ENCODE peak calls at places on chromosomes 4 and X, in five cellular contexts. O is GM12878, N is HCT116, F is HepG2, L is K562. S is an unnamed sample.

GRCh38 chr4:173025131-173025530 is 143.5 kb upstream of the GALNT7 start:
- DNase-seq in O (peak), N (peak), F (peak), L (peak), S (peak)

GRCh38 chr4:1465173-1466033 is 59.2 kb upstream of the NKX1-1 start:
- DNase-seq in O (no peak), N (no peak), F (no peak), L (no peak), S (no peak)

GRCh38 chrX:13569479-13570244 is at the start of gene EGFL6:
- DNase-seq in O (no peak), N (no peak), F (no peak), L (no peak), S (peak)

GRCh38 chrX:38220936-38221386 is 290 bp upstream of the SRPX start:
- DNase-seq in O (no peak), N (no peak), F (no peak), L (no peak), S (no peak)

GRCh38 chr4:176981551-176981950 is 188.8 kb upstream of the VEGFC start:
- DNase-seq in O (no peak), N (no peak), F (no peak), L (no peak), S (no peak)

GRCh38 chrX:54288277-54288676 is 69.6 kb downstream of the WNK3 start:
- DNase-seq in O (no peak), N (no peak), F (peak), L (no peak), S (no peak)

GRCh38 chr4:55733874-55734437 is 85.6 kb upstream of the EXOC1L start:
- DNase-seq in O (no peak), N (peak), F (peak), L (peak), S (no peak)

GRCh38 chrX:82218361-82218760 is 1016.5 kb downstream of the SH3BGRL start:
- DNase-seq in O (peak), N (no peak), F (peak), L (peak), S (no peak)

GRCh38 chr4:183503497-183504063 is 1.3 kb upstream of the ING2 start:
- DNase-seq in O (peak), N (no peak), F (no peak), L (no peak), S (no peak)

GRCh38 chr4:1238676-1239000 is 10.3 kb downstream of the CTBP1 start:
- DNase-seq in O (no peak), N (no peak), F (no peak), L (no peak), S (no peak)

GRCh38 chr4:30719363-30720020 is 677 bp upstream of the PCDH7 start:
- DNase-seq in O (no peak), N (no peak), F (no peak), L (no peak), S (peak)

GRCh38 chrX:150663061-150663460 is 30.1 kb upstream of the MTMR1 start:
- DNase-seq in O (no peak), N (no peak), F (no peak), L (no peak), S (no peak)

GRCh38 chr4:153326513-153326912 is 18.0 kb upstream of the MND1 start:
- DNase-seq in O (no peak), N (peak), F (no peak), L (no peak), S (no peak)

GRCh38 chr4:70759627-70760026 is 37.9 kb downstream of the RUFY3 start:
- DNase-seq in O (no peak), N (no peak), F (no peak), L (no peak), S (no peak)

GRCh38 chr4:101806914-101807313 is 16.4 kb downstream of the BANK1 start:
- DNase-seq in O (peak), N (no peak), F (no peak), L (no peak), S (no peak)

GRCh38 chr4:10320130-10320529 is 137.1 kb downstream of the ZNF518B start:
- DNase-seq in O (no peak), N (no peak), F (peak), L (no peak), S (no peak)

GRCh38 chr4:8860892-8861575 is 10.6 kb downstream of the HMX1 start:
- DNase-seq in O (no peak), N (no peak), F (no peak), L (peak), S (peak)

GRCh38 chr4:63379750-63380522 is 1029.3 kb downstream of the TECRL start:
- DNase-seq in O (no peak), N (no peak), F (no peak), L (no peak), S (no peak)

DNA sequence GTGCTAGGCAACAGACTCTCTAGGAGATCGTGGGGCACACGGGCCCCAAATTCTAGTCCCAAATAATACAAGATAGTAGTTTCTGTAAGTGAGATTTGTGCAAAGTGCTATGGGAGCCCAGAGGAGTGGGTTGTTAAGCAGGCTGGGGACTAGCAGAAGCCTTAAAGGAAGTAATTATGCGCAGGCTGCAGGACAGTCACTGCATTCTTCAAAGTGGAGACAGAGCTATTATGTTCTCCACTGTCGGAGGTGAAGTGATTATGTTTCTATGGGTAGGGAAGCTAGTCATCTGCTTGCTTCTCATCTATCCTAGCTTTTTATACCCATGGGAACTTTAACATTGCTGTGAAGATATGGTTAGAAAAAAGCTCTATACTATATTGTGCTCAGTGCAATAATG is 154.2 kb downstream of the CPE start:
- DNase-seq in O (no peak), N (no peak), F (no peak), L (no peak), S (no peak)
- TF ChIP-seq ATF3 in O (no peak), N (no peak), F (no peak), L (no peak), S (no peak)

GRCh38 chr4:150582881-150583286 is 933 bp downstream of the MAB21L2 start:
- DNase-seq in O (no peak), N (no peak), F (no peak), L (no peak), S (peak)
- TF ChIP-seq ATF3 in O (no peak), N (no peak), F (no peak), L (no peak), S (no peak)

DNA sequence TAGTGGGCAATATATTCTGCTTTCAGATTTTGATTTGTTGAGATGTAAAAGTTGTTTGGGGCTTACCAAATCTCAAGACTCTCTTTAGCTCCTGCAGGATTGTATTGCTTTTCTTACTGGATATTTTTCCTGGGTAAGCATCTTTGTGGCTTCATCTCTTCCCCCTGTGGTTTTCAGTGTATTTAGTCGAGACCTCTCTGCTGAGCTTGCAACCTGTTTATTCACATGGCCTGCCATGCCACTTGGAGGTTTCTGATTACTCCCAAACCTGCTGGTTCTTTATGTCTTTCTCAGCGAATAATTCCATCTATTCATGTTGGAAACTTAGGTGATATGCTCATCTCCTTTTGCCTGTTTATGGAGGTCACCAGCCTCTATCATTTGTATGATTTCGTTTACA is 10.9 kb downstream of the CCNG2 start:
- DNase-seq in O (no peak), N (no peak), F (no peak), L (no peak), S (no peak)
- TF ChIP-seq ATF3 in O (no peak), N (no peak), F (no peak), L (no peak), S (no peak)

DNA sequence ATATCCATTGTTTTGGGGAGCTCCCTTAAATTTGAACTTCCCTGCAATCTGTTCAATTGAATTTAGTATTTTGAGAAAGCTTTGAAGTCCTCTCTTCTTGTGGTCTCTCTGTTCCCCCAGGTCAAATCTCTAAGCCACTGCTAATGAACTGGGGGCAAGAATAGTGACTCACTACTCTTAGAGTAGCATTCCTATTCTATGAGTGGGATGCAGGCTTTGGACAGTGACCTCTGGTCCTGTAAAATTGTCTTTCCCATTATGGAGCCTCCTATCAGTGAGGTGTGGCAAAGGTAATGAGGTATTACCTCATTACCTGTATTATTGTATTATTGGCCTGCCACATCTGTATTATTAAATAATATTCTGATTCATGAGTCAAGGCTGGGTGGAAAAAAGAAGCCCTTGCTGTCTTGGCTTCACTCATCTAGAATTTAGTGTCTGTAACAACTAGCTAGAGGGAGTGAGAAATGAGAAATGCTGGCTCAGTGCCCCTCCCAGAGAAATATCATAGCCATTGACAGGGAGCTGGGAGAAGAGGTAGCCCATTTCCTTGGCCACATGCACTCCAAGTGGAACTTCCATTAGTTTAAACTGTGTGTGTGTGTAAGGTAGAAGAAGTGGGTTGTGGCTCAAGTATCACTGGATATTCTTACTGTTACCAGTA is 393.9 kb upstream of the CTSO start:
- DNase-seq in O (no peak), N (peak), F (no peak), L (no peak), S (no peak)
- TF ChIP-seq ATF3 in O (no peak), N (no peak), F (no peak), L (no peak), S (no peak)

DNA sequence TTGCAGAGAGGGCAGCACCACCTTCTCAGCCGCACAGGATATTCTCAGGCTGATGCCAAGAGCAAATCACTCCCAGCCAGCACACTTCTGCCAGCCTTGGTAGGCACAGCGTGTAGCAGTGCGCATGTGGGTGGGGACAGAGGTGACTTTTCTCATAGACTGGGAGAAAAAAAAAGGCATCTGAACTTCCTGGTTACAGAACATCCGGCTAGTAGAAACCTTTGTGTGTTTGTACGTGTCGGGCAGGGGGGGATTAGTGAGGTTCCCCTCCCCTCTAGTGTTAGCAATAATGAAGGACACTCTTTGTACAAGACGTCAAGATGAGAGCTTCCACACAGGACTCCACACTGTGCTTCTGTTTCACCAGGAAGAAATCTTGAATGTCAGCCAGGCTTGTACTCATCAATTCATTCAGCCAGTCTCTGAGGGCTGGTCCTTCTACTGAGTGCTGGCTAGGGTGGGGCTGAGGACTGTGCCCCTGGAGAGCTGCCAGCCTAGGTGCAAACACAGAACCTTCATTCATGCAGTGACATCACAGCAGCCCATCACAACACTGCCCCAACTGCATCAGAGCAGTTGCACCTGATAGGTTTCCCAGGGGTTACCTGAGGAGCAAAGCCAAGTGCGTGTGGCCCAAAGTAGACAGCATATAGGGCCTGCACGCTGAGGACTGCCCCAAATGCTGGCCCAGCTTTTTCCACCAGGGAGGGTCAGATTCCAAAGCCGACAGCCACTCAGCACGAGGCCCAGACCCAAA is 34.7 kb downstream of the SLC25A5 start:
- DNase-seq in O (no peak), N (no peak), F (peak), L (no peak), S (no peak)
- TF ChIP-seq ATF3 in O (no peak), N (no peak), F (no peak), L (no peak), S (no peak)

DNA sequence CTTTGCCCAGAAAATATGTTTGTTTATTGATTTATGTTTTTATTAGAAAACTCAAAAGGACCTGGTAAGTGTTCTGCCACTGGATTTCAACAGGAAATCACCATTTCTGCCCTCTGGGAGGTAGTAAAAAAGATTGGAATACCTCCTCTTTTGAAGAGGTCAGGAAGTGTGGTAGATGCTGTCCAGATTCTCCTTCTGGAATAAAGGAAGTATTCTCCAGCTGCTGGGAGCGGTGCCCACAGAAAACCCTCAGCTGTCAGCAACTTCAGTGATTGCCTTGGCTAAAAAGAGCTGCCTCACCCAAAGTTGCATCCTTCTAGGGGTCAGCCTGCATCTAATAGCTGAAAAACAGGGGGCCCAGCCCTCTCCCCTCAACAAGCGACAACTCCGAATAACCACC is 13.8 kb upstream of the ZNF674 start:
- DNase-seq in O (no peak), N (no peak), F (no peak), L (no peak), S (no peak)
- TF ChIP-seq ATF3 in O (no peak), N (no peak), F (no peak), L (no peak), S (no peak)

GRCh38 chr4:37383579-37384229 is 139.2 kb downstream of the NWD2 start:
- DNase-seq in O (no peak), N (peak), F (peak), L (peak), S (no peak)
- TF ChIP-seq ATF3 in O (no peak), N (no peak), F (no peak), L (no peak), S (no peak)

GRCh38 chr4:168128601-168129000 is 36.3 kb downstream of the ANXA10 start:
- DNase-seq in O (no peak), N (no peak), F (no peak), L (no peak), S (no peak)
- TF ChIP-seq ATF3 in O (no peak), N (no peak), F (no peak), L (no peak), S (no peak)

DNA sequence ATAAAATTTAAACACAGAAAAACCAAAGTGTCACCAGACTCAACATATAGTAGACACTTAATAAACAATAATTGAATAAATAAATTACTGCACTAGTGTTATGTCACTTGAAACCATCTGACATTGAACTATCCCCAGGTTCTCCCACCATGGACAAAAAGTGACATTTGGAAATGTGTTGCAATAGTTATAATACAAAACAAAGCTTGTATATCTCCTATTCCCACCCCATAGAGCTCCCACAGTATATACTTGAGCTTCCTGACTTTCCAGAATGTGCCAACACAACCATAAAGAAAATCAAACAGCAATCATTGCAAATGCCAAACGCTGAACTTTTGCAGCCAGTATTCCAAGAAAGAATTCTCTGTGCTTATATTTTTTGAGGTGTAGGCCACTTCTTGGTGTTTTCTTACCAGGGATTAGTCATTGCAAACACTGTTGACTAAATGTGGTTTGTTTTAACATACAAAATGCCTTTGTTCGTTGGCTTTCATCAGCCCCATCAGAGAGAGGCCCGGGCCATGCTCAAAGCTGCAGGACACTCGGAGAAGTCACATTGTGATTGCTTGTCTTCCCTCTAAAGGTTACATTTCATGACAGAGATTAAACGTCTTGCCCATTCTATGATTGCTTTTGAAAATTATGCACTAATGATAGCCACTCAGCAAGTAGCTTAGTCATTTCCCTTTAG is 33.8 kb downstream of the PPARGC1A start:
- DNase-seq in O (no peak), N (no peak), F (peak), L (no peak), S (no peak)
- TF ChIP-seq ATF3 in O (no peak), N (no peak), F (no peak), L (no peak), S (no peak)

DNA sequence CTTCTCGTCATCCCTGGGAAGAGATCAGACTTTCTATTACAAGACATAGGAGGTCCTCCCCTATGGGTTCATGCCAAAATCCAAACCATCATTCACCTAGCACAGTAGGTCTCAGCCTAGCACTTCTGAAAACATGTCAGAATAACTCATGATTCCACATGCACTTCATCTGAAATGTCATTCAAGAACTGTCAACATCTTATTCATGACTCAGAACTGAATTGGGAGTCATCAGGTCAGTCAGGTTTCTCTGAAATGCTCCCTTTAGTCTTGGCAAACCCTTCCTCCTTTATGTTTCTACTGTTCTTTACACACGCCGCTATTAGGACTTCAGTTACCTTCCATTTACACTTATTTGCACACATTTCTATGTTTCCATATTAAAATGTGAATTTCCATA is 67.2 kb downstream of the ANTXR2 start:
- DNase-seq in O (no peak), N (no peak), F (peak), L (peak), S (no peak)
- TF ChIP-seq ATF3 in O (no peak), N (no peak), F (no peak), L (peak), S (no peak)